ENCODE peak calls at places on chromosomes 13 and 19, in six cellular contexts. R is tibial artery, G is fibroblast of the aortic adventitia, M is pancreas, Q is ovary, K is coronary artery. I is an unnamed sample.

GRCh38 chr13:48253849-48254248 is 20.8 kb downstream of the ITM2B start:
- DNase-seq in R (no peak), G (no peak), M (no peak), Q (no peak), K (no peak), I (no peak)

GRCh38 chr13:30216111-30216510 is 91.2 kb downstream of the KATNAL1 start:
- DNase-seq in R (no peak), G (no peak), M (no peak), Q (no peak), K (no peak), I (no peak)

GRCh38 chr19:56597696-56598095 is 2.6 kb downstream of the ZNF71 start:
- DNase-seq in R (no peak), G (no peak), M (no peak), Q (no peak), K (no peak), I (no peak)

GRCh38 chr13:24149306-24150032 is 11.1 kb upstream of the SPATA13 start:
- DNase-seq in R (no peak), G (peak; percentile 19), M (no peak), Q (no peak), K (no peak), I (no peak)

GRCh38 chr13:79645569-79645968 is 164.6 kb downstream of the NDFIP2 start:
- DNase-seq in R (no peak), G (no peak), M (no peak), Q (no peak), K (no peak), I (no peak)

GRCh38 chr13:114200673-114201005 is 21.6 kb downstream of the CFAP97D2 start:
- DNase-seq in R (no peak), G (peak; percentile 19), M (no peak), Q (no peak), K (no peak), I (no peak)

GRCh38 chr13:113064534-113065405 is 40.8 kb upstream of the F7 start:
- DNase-seq in R (no peak), G (peak; percentile 92), M (peak; percentile 35), Q (no peak), K (no peak), I (no peak)

GRCh38 chr13:83057119-83057518 is 825.2 kb downstream of the SLITRK1 start:
- DNase-seq in R (no peak), G (peak; percentile 18), M (no peak), Q (no peak), K (no peak), I (no peak)

GRCh38 chr13:111005808-111006494 is 91.1 kb upstream of the ANKRD10 start:
- DNase-seq in R (peak; percentile 69), G (peak; percentile 65), M (peak; percentile 87), Q (peak; percentile 48), K (no peak), I (no peak)

GRCh38 chr13:36293497-36293896 is 4.1 kb downstream of the CCDC169 start:
- DNase-seq in R (no peak), G (no peak), M (no peak), Q (no peak), K (no peak), I (no peak)

GRCh38 chr13:103031332-103031873 is 34.8 kb downstream of the SLC10A2 start:
- DNase-seq in R (no peak), G (no peak), M (no peak), Q (no peak), K (no peak), I (peak; percentile 45)

GRCh38 chr19:33344611-33345010 is 28.9 kb upstream of the CEBPG start:
- DNase-seq in R (no peak), G (no peak), M (no peak), Q (no peak), K (no peak), I (no peak)

GRCh38 chr19:33344210-33344609 is 29.3 kb upstream of the CEBPG start:
- DNase-seq in R (no peak), G (peak; percentile 24), M (no peak), Q (no peak), K (no peak), I (no peak)

GRCh38 chr19:33346665-33347064 is 26.8 kb upstream of the CEBPG start:
- DNase-seq in R (no peak), G (no peak), M (no peak), Q (no peak), K (no peak), I (no peak)

GRCh38 chr19:33347300-33347699 is 26.2 kb upstream of the CEBPG start:
- DNase-seq in R (no peak), G (no peak), M (no peak), Q (no peak), K (no peak), I (no peak)

DNA sequence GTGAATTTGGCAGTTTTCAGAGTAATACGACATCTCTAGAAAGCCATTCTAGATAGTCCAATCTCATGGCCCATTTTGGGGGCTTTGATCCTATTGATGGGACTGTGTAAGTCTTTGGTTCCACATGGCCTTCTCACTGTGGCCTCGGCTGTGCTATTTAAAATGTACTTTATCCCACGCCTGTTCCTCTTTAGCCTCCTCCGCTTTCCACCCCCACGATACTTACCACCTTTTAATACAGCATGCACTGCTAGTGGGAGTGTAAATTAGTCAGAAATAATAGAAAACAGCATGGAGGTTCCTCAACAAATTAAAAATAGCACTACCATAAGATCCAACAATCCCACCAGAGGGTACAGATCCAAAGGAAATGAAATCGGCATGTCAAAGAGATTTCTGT is 28.3 kb upstream of the CEBPG start:
- DNase-seq in R (no peak), G (no peak), M (no peak), Q (no peak), K (no peak), I (no peak)
- H3K4me3 ChIP-seq in R (no peak overlapping the region), G (no peak overlapping the region), M (no peak overlapping the region), Q (no peak overlapping the region), K (no peak overlapping the region), I (no peak overlapping the region)

GRCh38 chr19:43574424-43575155 is 737 bp downstream of the XRCC1 start:
- DNase-seq in R (no peak), G (no peak), M (no peak), Q (peak; percentile 18), K (no peak), I (peak; percentile 32)

GRCh38 chr19:43575955-43576451 is 402 bp downstream of the PINLYP start:
- DNase-seq in R (no peak), G (no peak), M (no peak), Q (peak; percentile 24), K (no peak), I (no peak)

GRCh38 chr19:43572172-43572588 is 3.1 kb downstream of the XRCC1 start:
- DNase-seq in R (no peak), G (no peak), M (no peak), Q (no peak), K (no peak), I (no peak)

GRCh38 chr19:43576479-43576878 is 878 bp downstream of the PINLYP start:
- DNase-seq in R (no peak), G (no peak), M (no peak), Q (peak; percentile 26), K (no peak), I (peak; percentile 42)

DNA sequence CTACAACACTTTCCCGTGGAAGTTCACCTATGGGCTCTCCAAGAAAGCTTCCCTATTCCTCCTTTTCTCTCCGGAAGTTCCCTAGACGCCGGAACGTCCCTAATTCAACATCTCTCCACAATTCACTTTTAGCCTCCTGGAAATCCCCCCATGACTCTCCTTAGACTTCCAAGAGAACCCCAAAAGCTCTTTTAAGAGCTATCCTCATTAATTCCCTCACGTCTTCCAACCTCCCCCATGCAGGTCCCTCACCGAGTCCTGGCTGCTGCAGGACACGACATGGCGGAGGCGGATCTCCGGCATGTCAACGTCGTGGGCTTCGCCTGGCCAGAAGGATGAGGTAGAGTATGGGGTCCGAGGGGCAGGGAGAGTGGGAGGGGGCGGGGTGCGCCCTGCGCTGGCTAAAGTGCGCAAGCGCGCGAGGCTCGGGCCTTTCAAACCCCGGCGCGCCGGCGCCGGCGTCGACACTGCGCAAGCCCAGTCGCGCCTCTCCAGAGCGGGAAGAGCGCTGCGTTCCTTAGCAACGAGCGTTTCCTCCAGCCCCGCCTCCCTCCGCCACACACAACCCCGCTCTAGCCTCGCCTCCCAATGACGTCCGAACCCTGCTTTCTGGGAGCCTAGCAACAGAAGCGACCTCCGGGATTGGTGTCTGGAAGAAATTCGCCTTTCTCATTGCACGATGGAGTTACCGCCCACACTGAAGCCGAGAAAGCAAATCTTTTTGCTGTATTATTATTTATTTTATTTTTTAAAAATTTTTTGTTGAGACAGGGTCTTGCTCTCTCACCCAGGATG is at the start of the genes PINLYP and XRCC1:
- DNase-seq in R (peak; percentile 99), G (peak; percentile 98), M (peak; percentile 99), Q (peak; percentile 97), K (peak; percentile 98), I (peak; percentile 99)
- TF ChIP-seq CTCF in R (no peak), G (no peak), M (no peak), Q (no peak), K (no peak), I (no peak)

GRCh38 chr19:49894879-49895565 is 1.7 kb downstream of the IL4I1 start:
- DNase-seq in R (no peak), G (no peak), M (no peak), Q (no peak), K (no peak), I (no peak)
- H3K4me3 ChIP-seq in R (no peak overlapping the region), G (no peak overlapping the region), M (no peak overlapping the region), Q (no peak overlapping the region), K (no peak overlapping the region), I (no peak overlapping the region)

GRCh38 chr19:39341720-39342604 is at the start of gene SAMD4B:
- DNase-seq in R (peak; percentile 99), G (peak; percentile 97), M (peak; percentile 100), Q (peak; percentile 99), K (peak; percentile 99), I (peak; percentile 99)

GRCh38 chr19:39347332-39348227 is 5.4 kb downstream of the SAMD4B start:
- DNase-seq in R (no peak), G (no peak), M (no peak), Q (no peak), K (no peak), I (no peak)

GRCh38 chr19:39342647-39343305 is 555 bp downstream of the SAMD4B start:
- DNase-seq in R (peak; percentile 73), G (no peak), M (peak; percentile 81), Q (peak; percentile 40), K (peak; percentile 80), I (peak; percentile 13)

GRCh38 chr19:39349326-39349725 is 7.1 kb downstream of the SAMD4B start:
- DNase-seq in R (no peak), G (no peak), M (no peak), Q (no peak), K (no peak), I (no peak)

DNA sequence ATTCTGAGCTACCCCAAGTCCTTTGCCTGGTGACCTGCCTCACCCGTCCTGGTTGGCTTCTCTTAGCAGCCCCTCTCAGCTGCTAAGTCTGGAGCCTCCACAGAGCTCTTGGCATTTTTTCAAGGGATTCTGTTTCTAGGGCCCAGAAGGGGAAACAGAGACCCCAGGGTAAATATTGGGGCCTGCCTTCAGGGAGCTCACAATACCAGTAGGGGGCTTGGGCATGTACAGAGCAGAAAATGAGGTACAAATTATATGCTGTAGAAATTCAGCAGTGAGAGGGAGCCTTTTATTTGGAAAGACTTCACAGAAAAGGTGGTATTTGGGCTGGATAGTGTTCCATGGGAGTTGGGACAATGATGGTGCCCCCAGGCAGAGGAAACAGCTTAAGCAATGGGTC is 3.7 kb downstream of the SAMD4B start:
- DNase-seq in R (no peak), G (no peak), M (no peak), Q (no peak), K (no peak), I (no peak)
- TF ChIP-seq CTCF in R (no peak), G (no peak), M (no peak), Q (no peak), K (no peak), I (no peak)

GRCh38 chr19:32098953-32099352 is 246.5 kb upstream of the ZNF507 start:
- DNase-seq in R (no peak), G (no peak), M (no peak), Q (no peak), K (no peak), I (no peak)
- H3K4me3 ChIP-seq in R (no peak overlapping the region), G (no peak overlapping the region), M (no peak overlapping the region), Q (no peak overlapping the region), K (no peak overlapping the region), I (no peak overlapping the region)

GRCh38 chr19:33176670-33177416 is 17.3 kb upstream of the LRP3 start:
- DNase-seq in R (peak; percentile 98), G (peak; percentile 99), M (peak; percentile 99), Q (peak; percentile 94), K (peak; percentile 98), I (peak; percentile 97)
- TF ChIP-seq CTCF in R (peak; percentile 26), G (peak; percentile 32), M (no peak), Q (no peak), K (no peak), I (no peak)